ENCODE peak calls at places on chromosome 3, in eight cellular contexts. One of them, this sample, is unnamed.

GRCh38 chr3:5011555-5012256 is 32.5 kb downstream of the BHLHE40 start:
- DNase-seq in AML-193: peak; percentile 80
- DNase-seq in neural progenitor cell: no peak
- DNase-seq in CD8-positive, alpha-beta T cell: no peak
- DNase-seq in esophagus squamous epithelium: no peak
- DNase-seq in stimulated activated CD8-positive, alpha-beta memory T cell treated with anti-CD3 and anti-CD28 coated beads, Interleukin-7, amount 100 ng/mL, for 48 hours: no peak
- DNase-seq in NCI-H460: no peak
- DNase-seq in fibroblast of lung: no peak
- DNase-seq in this sample: no peak

GRCh38 chr3:144369151-144369879 is 397.7 kb downstream of the DIPK2A start:
- DNase-seq in AML-193: no peak
- DNase-seq in neural progenitor cell: peak; percentile 46
- DNase-seq in CD8-positive, alpha-beta T cell: no peak
- DNase-seq in esophagus squamous epithelium: no peak
- DNase-seq in stimulated activated CD8-positive, alpha-beta memory T cell treated with anti-CD3 and anti-CD28 coated beads, Interleukin-7, amount 100 ng/mL, for 48 hours: no peak
- DNase-seq in NCI-H460: no peak
- DNase-seq in fibroblast of lung: peak; percentile 5
- DNase-seq in this sample: no peak

GRCh38 chr3:56917740-56918568 is 116.2 kb upstream of the ARHGEF3 start:
- DNase-seq in AML-193: no peak
- DNase-seq in neural progenitor cell: no peak
- DNase-seq in CD8-positive, alpha-beta T cell: no peak
- DNase-seq in esophagus squamous epithelium: no peak
- DNase-seq in stimulated activated CD8-positive, alpha-beta memory T cell treated with anti-CD3 and anti-CD28 coated beads, Interleukin-7, amount 100 ng/mL, for 48 hours: peak; percentile 43
- DNase-seq in NCI-H460: no peak
- DNase-seq in fibroblast of lung: no peak
- DNase-seq in this sample: no peak

GRCh38 chr3:138845071-138845685 is 10.4 kb upstream of the PIK3CB start:
- DNase-seq in AML-193: no peak
- DNase-seq in neural progenitor cell: peak; percentile 19
- DNase-seq in CD8-positive, alpha-beta T cell: no peak
- DNase-seq in esophagus squamous epithelium: no peak
- DNase-seq in stimulated activated CD8-positive, alpha-beta memory T cell treated with anti-CD3 and anti-CD28 coated beads, Interleukin-7, amount 100 ng/mL, for 48 hours: no peak
- DNase-seq in NCI-H460: no peak
- DNase-seq in fibroblast of lung: no peak
- DNase-seq in this sample: no peak

GRCh38 chr3:175605851-175606250 is 746.7 kb downstream of the NAALADL2 start:
- DNase-seq in AML-193: no peak
- DNase-seq in neural progenitor cell: peak; percentile 71
- DNase-seq in CD8-positive, alpha-beta T cell: no peak
- DNase-seq in esophagus squamous epithelium: no peak
- DNase-seq in stimulated activated CD8-positive, alpha-beta memory T cell treated with anti-CD3 and anti-CD28 coated beads, Interleukin-7, amount 100 ng/mL, for 48 hours: no peak
- DNase-seq in NCI-H460: no peak
- DNase-seq in fibroblast of lung: peak; percentile 36
- DNase-seq in this sample: no peak

GRCh38 chr3:192848371-192849233 is 69.1 kb downstream of the MB21D2 start:
- DNase-seq in AML-193: no peak
- DNase-seq in neural progenitor cell: no peak
- DNase-seq in CD8-positive, alpha-beta T cell: no peak
- DNase-seq in esophagus squamous epithelium: no peak
- DNase-seq in stimulated activated CD8-positive, alpha-beta memory T cell treated with anti-CD3 and anti-CD28 coated beads, Interleukin-7, amount 100 ng/mL, for 48 hours: no peak
- DNase-seq in NCI-H460: no peak
- DNase-seq in fibroblast of lung: no peak
- DNase-seq in this sample: no peak

GRCh38 chr3:147409143-147410121 is at the start of gene ZIC1:
- DNase-seq in AML-193: no peak
- DNase-seq in neural progenitor cell: peak; percentile 86
- DNase-seq in CD8-positive, alpha-beta T cell: no peak
- DNase-seq in esophagus squamous epithelium: no peak
- DNase-seq in stimulated activated CD8-positive, alpha-beta memory T cell treated with anti-CD3 and anti-CD28 coated beads, Interleukin-7, amount 100 ng/mL, for 48 hours: no peak
- DNase-seq in NCI-H460: no peak
- DNase-seq in fibroblast of lung: peak; percentile 71
- DNase-seq in this sample: no peak

GRCh38 chr3:23455775-23456174 is 252.6 kb downstream of the UBE2E2 start:
- DNase-seq in AML-193: no peak
- DNase-seq in neural progenitor cell: no peak
- DNase-seq in CD8-positive, alpha-beta T cell: no peak
- DNase-seq in esophagus squamous epithelium: no peak
- DNase-seq in stimulated activated CD8-positive, alpha-beta memory T cell treated with anti-CD3 and anti-CD28 coated beads, Interleukin-7, amount 100 ng/mL, for 48 hours: no peak
- DNase-seq in NCI-H460: no peak
- DNase-seq in fibroblast of lung: peak; percentile 76
- DNase-seq in this sample: no peak

GRCh38 chr3:186118692-186119091 is 9.8 kb upstream of the ETV5 start:
- DNase-seq in AML-193: no peak
- DNase-seq in neural progenitor cell: no peak
- DNase-seq in CD8-positive, alpha-beta T cell: no peak
- DNase-seq in esophagus squamous epithelium: no peak
- DNase-seq in stimulated activated CD8-positive, alpha-beta memory T cell treated with anti-CD3 and anti-CD28 coated beads, Interleukin-7, amount 100 ng/mL, for 48 hours: no peak
- DNase-seq in NCI-H460: no peak
- DNase-seq in fibroblast of lung: no peak
- DNase-seq in this sample: no peak

GRCh38 chr3:42654331-42655201 is 1.1 kb downstream of the ZBTB47 start:
- DNase-seq in AML-193: peak; percentile 41
- DNase-seq in neural progenitor cell: peak; percentile 92
- DNase-seq in CD8-positive, alpha-beta T cell: no peak
- DNase-seq in esophagus squamous epithelium: no peak
- DNase-seq in stimulated activated CD8-positive, alpha-beta memory T cell treated with anti-CD3 and anti-CD28 coated beads, Interleukin-7, amount 100 ng/mL, for 48 hours: no peak
- DNase-seq in NCI-H460: peak; percentile 5
- DNase-seq in fibroblast of lung: peak; percentile 62
- DNase-seq in this sample: no peak

GRCh38 chr3:4492240-4493007 is 724 bp upstream of the ITPR1 start:
- DNase-seq in AML-193: peak; percentile 72
- DNase-seq in neural progenitor cell: peak; percentile 72
- DNase-seq in CD8-positive, alpha-beta T cell: peak; percentile 58
- DNase-seq in esophagus squamous epithelium: no peak
- DNase-seq in stimulated activated CD8-positive, alpha-beta memory T cell treated with anti-CD3 and anti-CD28 coated beads, Interleukin-7, amount 100 ng/mL, for 48 hours: no peak
- DNase-seq in NCI-H460: peak; percentile 32
- DNase-seq in fibroblast of lung: peak; percentile 72
- DNase-seq in this sample: peak; percentile 36